ENCODE peak calls at places on chromosome 21, in six cellular contexts. R is fibroblast of lung, I is uterus, Q is lung, P is heart right ventricle, G is A673. D is an unnamed sample.

GRCh38 chr21:25850126-25850831 is 115.5 kb downstream of the GABPA start:
- DNase-seq in R (no peak), G (no peak), I (no peak), P (no peak), Q (no peak), D (no peak)

GRCh38 chr21:26795866-26796329 is 49.3 kb downstream of the ADAMTS1 start:
- DNase-seq in G (peak; percentile 53), Q (no peak), P (peak; percentile 91), R (peak; percentile 87), I (peak; percentile 80), D (peak; percentile 100)

GRCh38 chr21:46295996-46296752 is 10.0 kb downstream of the YBEY start:
- DNase-seq in I (peak; percentile 84), G (peak; percentile 25), P (peak; percentile 92), Q (no peak), R (peak; percentile 40), D (peak; percentile 82)

GRCh38 chr21:39489380-39489924 is 37.7 kb downstream of the SH3BGR start:
- DNase-seq in R (no peak), I (no peak), P (no peak), G (no peak), Q (no peak), D (no peak)

GRCh38 chr21:27329255-27329851 is 362.5 kb upstream of the ADAMTS5 start:
- DNase-seq in P (no peak), I (no peak), G (no peak), R (no peak), Q (no peak), D (peak; percentile 15)

GRCh38 chr21:20999567-21000169 is 1.5 kb downstream of the NCAM2 start:
- DNase-seq in R (peak; percentile 27), G (peak; percentile 82), P (peak; percentile 34), Q (no peak), I (no peak), D (no peak)

GRCh38 chr21:32994305-32994704 is 31.4 kb upstream of the OLIG2 start:
- DNase-seq in Q (no peak), I (no peak), P (no peak), R (peak; percentile 2), G (peak; percentile 4), D (peak; percentile 48)

GRCh38 chr21:30234643-30235042 is 18.7 kb upstream of the CLDN8 start:
- DNase-seq in G (no peak), P (no peak), Q (no peak), R (no peak), I (no peak), D (no peak)

GRCh38 chr21:25254491-25255174 is 352.6 kb downstream of the MRPL39 start:
- DNase-seq in I (no peak), P (no peak), G (no peak), Q (no peak), R (no peak), D (no peak)

GRCh38 chr21:25313891-25314646 is 293.2 kb downstream of the MRPL39 start:
- DNase-seq in R (peak; percentile 42), I (no peak), G (peak; percentile 11), Q (no peak), P (no peak), D (no peak)

GRCh38 chr21:29102791-29103257 is 27.6 kb upstream of the MAP3K7CL start:
- DNase-seq in Q (no peak), I (no peak), P (no peak), R (peak; percentile 27), G (no peak), D (no peak)

GRCh38 chr21:28342229-28342810 is 650.4 kb downstream of the LTN1 start:
- DNase-seq in R (peak; percentile 71), Q (no peak), I (no peak), G (no peak), P (no peak), D (peak; percentile 79)

GRCh38 chr21:29717659-29718058 is 222.1 kb downstream of the GRIK1 start:
- DNase-seq in R (no peak), P (no peak), G (no peak), I (no peak), Q (no peak), D (no peak)

GRCh38 chr21:16794944-16795343 is 717.9 kb upstream of the CXADR start:
- DNase-seq in Q (no peak), G (no peak), I (peak; percentile 40), P (no peak), R (peak; percentile 97), D (peak; percentile 15)

GRCh38 chr21:39182484-39183271 is 573 bp downstream of the PSMG1 start:
- DNase-seq in G (peak; percentile 25), P (peak; percentile 23), R (no peak), I (no peak), Q (no peak), D (peak; percentile 20)

GRCh38 chr21:32240708-32241433 is 38.0 kb downstream of the MIS18A start:
- DNase-seq in I (no peak), P (no peak), Q (no peak), G (no peak), R (no peak), D (no peak)

GRCh38 chr21:25735895-25736597 is 1.3 kb downstream of the GABPA start:
- DNase-seq in Q (no peak), R (peak; percentile 50), I (no peak), P (no peak), G (no peak), D (peak; percentile 54)

GRCh38 chr21:26653431-26653830 is 80.3 kb upstream of the CYYR1 start:
- DNase-seq in I (no peak), Q (no peak), P (no peak), G (no peak), R (no peak), D (peak; percentile 45)

GRCh38 chr21:18545908-18546307 is 142.3 kb upstream of the TMPRSS15 start:
- DNase-seq in I (no peak), P (no peak), R (peak; percentile 71), Q (no peak), G (peak; percentile 1), D (no peak)

GRCh38 chr21:16302851-16303282 is 573.1 kb downstream of the USP25 start:
- DNase-seq in R (peak; percentile 95), G (no peak), P (peak; percentile 49), Q (no peak), I (peak; percentile 47), D (peak; percentile 59)

GRCh38 chr21:18499761-18500376 is 96.3 kb upstream of the TMPRSS15 start:
- DNase-seq in G (peak; percentile 52), R (peak; percentile 40), Q (no peak), P (peak; percentile 6), I (no peak), D (peak; percentile 49)

GRCh38 chr21:29187939-29188338 is 57.5 kb downstream of the MAP3K7CL start:
- DNase-seq in I (peak; percentile 49), Q (no peak), G (no peak), P (no peak), R (peak; percentile 96), D (no peak)

GRCh38 chr21:18493420-18493819 is 89.8 kb upstream of the TMPRSS15 start:
- DNase-seq in G (peak; percentile 28), I (no peak), Q (no peak), R (peak; percentile 89), P (no peak), D (no peak)

GRCh38 chr21:25776440-25776839 is 41.7 kb downstream of the GABPA start:
- DNase-seq in P (no peak), G (peak; percentile 43), I (no peak), R (no peak), Q (no peak), D (no peak)

GRCh38 chr21:38861989-38862683 is 56.4 kb downstream of the ETS2 start:
- DNase-seq in R (peak; percentile 26), G (no peak), P (no peak), I (no peak), Q (no peak), D (no peak)

DNA sequence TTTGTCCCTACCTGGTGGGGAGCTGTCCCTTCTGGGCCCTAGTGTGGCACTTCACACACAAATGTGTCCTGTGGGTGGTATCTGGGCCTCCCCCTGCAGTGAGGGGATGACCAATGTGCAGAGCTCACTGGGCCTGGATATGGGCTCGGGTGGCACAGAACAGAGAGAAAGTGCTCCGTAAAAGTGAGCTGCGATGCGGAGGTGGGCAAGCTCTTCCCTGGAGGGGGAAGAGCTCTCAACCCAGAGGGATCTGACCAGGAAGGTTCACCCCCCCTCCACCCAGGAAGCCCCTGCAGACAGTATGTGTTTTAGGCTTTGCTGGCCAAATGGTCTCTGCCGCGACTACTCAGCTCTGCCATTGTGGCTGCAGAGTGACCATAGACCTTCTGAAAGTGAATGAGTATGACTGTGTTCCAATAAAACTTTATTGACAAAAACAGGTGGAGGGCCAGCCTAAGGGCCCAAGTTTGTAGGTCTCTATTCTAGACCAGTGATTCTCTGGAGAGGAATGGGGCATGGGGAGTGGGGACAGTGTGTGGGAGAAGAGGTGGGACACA is 8.6 kb upstream of the ITGB2 start:
- DNase-seq in G (no peak), I (no peak), P (no peak), R (no peak), Q (no peak), D (no peak)
- H3K4me1 ChIP-seq in G (peaks cover 56% of the 10 kb centered on the region), I (no peaks in the 10 kb centered on the region), P (peaks cover 22% of the 10 kb centered on the region), R (peaks cover 14% of the 10 kb centered on the region), Q (peaks cover 10% of the 10 kb centered on the region), D (peaks cover 53% of the 10 kb centered on the region)

DNA sequence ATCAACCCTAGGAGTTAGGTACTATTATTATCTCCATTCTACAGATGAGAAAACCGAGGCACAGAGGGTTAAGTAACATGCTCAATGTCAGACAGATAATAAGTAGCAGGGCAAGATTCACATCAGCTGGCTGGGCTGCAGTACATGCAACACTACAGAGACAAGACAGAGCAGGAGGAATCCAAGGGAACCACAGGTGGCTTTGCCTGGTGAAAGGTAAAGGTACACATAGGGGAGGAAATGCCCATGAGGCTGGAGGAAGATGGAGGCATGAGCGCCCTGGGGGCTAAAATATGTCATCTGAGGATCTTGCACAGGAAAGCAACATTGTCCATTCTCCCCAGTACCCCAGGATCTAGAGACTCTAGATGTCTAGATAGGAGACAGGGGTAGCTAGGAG is 8.4 kb downstream of the ZBTB21 start:
- DNase-seq in P (no peak), R (no peak), I (no peak), Q (no peak), G (no peak), D (no peak)
- H3K36me3 ChIP-seq in P (no peaks in the 10 kb centered on the region), R (peaks cover 2% of the 10 kb centered on the region), I (no peaks in the 10 kb centered on the region), Q (peaks cover 8% of the 10 kb centered on the region), G (peaks cover 9% of the 10 kb centered on the region), D (peaks cover 34% of the 10 kb centered on the region)

GRCh38 chr21:41316200-41316599 is 401 bp upstream of the FAM3B start:
- DNase-seq in Q (no peak), G (no peak), R (no peak), P (no peak), I (no peak), D (no peak)
- H3K4me3 ChIP-seq in Q (peak overlapping the region; percentile 3), G (no peak overlapping the region), R (no peak overlapping the region), P (peak overlapping the region; percentile 34), I (no peak overlapping the region), D (no peak overlapping the region)

GRCh38 chr21:43317959-43318358 is 109.0 kb downstream of the SIK1 start:
- DNase-seq in I (no peak), R (no peak), P (no peak), Q (no peak), G (no peak), D (no peak)

GRCh38 chr21:43317254-43317748 is 109.6 kb downstream of the SIK1 start:
- DNase-seq in R (no peak), G (no peak), P (no peak), Q (no peak), I (no peak), D (no peak)

GRCh38 chr21:43315244-43316137 is 111.4 kb downstream of the SIK1 start:
- DNase-seq in G (no peak), Q (no peak), R (no peak), P (no peak), I (no peak), D (no peak)

GRCh38 chr21:43318368-43318767 is 108.6 kb downstream of the SIK1 start:
- DNase-seq in I (no peak), P (no peak), Q (no peak), G (no peak), R (no peak), D (no peak)

GRCh38 chr21:43316156-43316845 is 110.6 kb downstream of the SIK1 start:
- DNase-seq in Q (no peak), P (no peak), I (no peak), R (no peak), G (no peak), D (no peak)
- H3K4me1 ChIP-seq in Q (no peaks in the 10 kb centered on the region), P (no peaks in the 10 kb centered on the region), I (no peaks in the 10 kb centered on the region), R (peaks cover 5% of the 10 kb centered on the region), G (no peaks in the 10 kb centered on the region), D (peaks cover 32% of the 10 kb centered on the region)